ENCODE peak calls at places on chromosomes 4 and X, in seven cellular contexts. J, G, H, K, X, C and E are unnamed samples.

GRCh38 chr4:95637047-95637600 is 88.4 kb upstream of the UNC5C start:
- DNase-seq in C (no peak), X (no peak), H (no peak), K (peak), G (peak), J (no peak), E (no peak)

GRCh38 chrX:13938766-13939530 is 90.7 kb downstream of the GEMIN8 start:
- DNase-seq in C (no peak), G (no peak), X (peak), J (no peak), H (no peak), K (peak), E (no peak)

GRCh38 chrX:39335447-39336235 is 534.4 kb downstream of the MID1IP1 start:
- DNase-seq in G (no peak), H (no peak), X (no peak), C (no peak), K (peak), J (no peak), E (no peak)

GRCh38 chr4:163495900-163496299 is 1.4 kb downstream of the TMA16 start:
- DNase-seq in C (no peak), H (no peak), X (no peak), G (no peak), K (peak), J (no peak), E (no peak)

GRCh38 chr4:142435599-142436235 is 410.4 kb downstream of the INPP4B start:
- DNase-seq in J (no peak), X (peak), K (peak), H (no peak), C (no peak), G (no peak), E (no peak)

GRCh38 chr4:145885666-145886065 is 53.0 kb downstream of the ZNF827 start:
- DNase-seq in J (no peak), K (no peak), C (no peak), X (no peak), H (no peak), G (no peak), E (no peak)

GRCh38 chrX:154719132-154719675 is 31.7 kb downstream of the GAB3 start:
- DNase-seq in K (no peak), H (no peak), C (peak), J (peak), G (no peak), X (no peak), E (no peak)

GRCh38 chr4:57691370-57691769 is 581.2 kb upstream of the IGFBP7 start:
- DNase-seq in J (no peak), C (no peak), K (peak), X (no peak), G (no peak), H (no peak), E (no peak)

GRCh38 chrX:77564824-77565223 is 117.6 kb downstream of the FGF16 start:
- DNase-seq in X (no peak), C (no peak), K (peak), H (no peak), G (no peak), J (no peak), E (no peak)

GRCh38 chr4:98253499-98253898 is 7.7 kb upstream of the RAP1GDS1 start:
- DNase-seq in J (no peak), X (no peak), H (no peak), C (no peak), K (no peak), G (no peak), E (no peak)

GRCh38 chr4:184471872-184472539 is 2.3 kb downstream of the IRF2 start:
- DNase-seq in C (no peak), K (no peak), H (no peak), G (no peak), X (peak), J (no peak), E (no peak)

GRCh38 chr4:85128246-85129204 is 162.0 kb upstream of the WDFY3 start:
- DNase-seq in G (no peak), K (peak), X (peak), J (no peak), C (no peak), H (no peak), E (no peak)

GRCh38 chrX:43876680-43877079 is 5.6 kb downstream of the MAOB start:
- DNase-seq in X (no peak), G (no peak), H (no peak), C (no peak), J (no peak), K (no peak), E (no peak)

GRCh38 chr4:336099-336892 is 1.3 kb upstream of the ZNF141 start:
- DNase-seq in C (no peak), G (no peak), H (no peak), X (peak), J (no peak), K (peak), E (no peak)

GRCh38 chr4:86749121-86749520 is 100.1 kb downstream of the SLC10A6 start:
- DNase-seq in J (no peak), G (no peak), C (no peak), H (no peak), K (no peak), X (no peak), E (no peak)